ENCODE peak calls at places on chromosomes 7 and 10, in six cellular contexts. One of them, this sample, is unnamed.
A peak's percentile ranks its signal among the peaks of the same experiment; 100 is the strongest.

GRCh38 chr7:157514746-157515145 is 177.9 kb downstream of the DNAJB6 start:
- DNase-seq in MM.1S: no peak
- DNase-seq in GM12865: no peak
- DNase-seq in testis: no peak
- DNase-seq in Caki2: no peak
- DNase-seq in kidney glomerular epithelial cell: no peak
- DNase-seq in this sample: peak; percentile 67

GRCh38 chr10:126459032-126459831 is 71.0 kb upstream of the ADAM12 start:
- DNase-seq in kidney glomerular epithelial cell: no peak
- DNase-seq in testis: no peak
- DNase-seq in GM12865: no peak
- DNase-seq in MM.1S: no peak
- DNase-seq in Caki2: peak; percentile 54
- DNase-seq in this sample: peak; percentile 87

GRCh38 chr10:123633636-123634035 is 32.5 kb upstream of the GPR26 start:
- DNase-seq in Caki2: no peak
- DNase-seq in MM.1S: no peak
- DNase-seq in kidney glomerular epithelial cell: no peak
- DNase-seq in testis: no peak
- DNase-seq in GM12865: no peak
- DNase-seq in this sample: no peak

GRCh38 chr10:51301644-51302043 is 227.4 kb downstream of the PRKG1 start:
- DNase-seq in GM12865: no peak
- DNase-seq in Caki2: no peak
- DNase-seq in kidney glomerular epithelial cell: no peak
- DNase-seq in testis: no peak
- DNase-seq in MM.1S: no peak
- DNase-seq in this sample: peak; percentile 62

GRCh38 chr7:112550468-112551060 is 69.8 kb downstream of the LSMEM1 start:
- DNase-seq in testis: no peak
- DNase-seq in GM12865: peak; percentile 77
- DNase-seq in Caki2: peak; percentile 23
- DNase-seq in kidney glomerular epithelial cell: peak; percentile 72
- DNase-seq in MM.1S: peak; percentile 82
- DNase-seq in this sample: peak; percentile 79

GRCh38 chr10:75127481-75127880 is 16.0 kb downstream of the SAMD8 start:
- DNase-seq in GM12865: no peak
- DNase-seq in MM.1S: no peak
- DNase-seq in kidney glomerular epithelial cell: no peak
- DNase-seq in Caki2: no peak
- DNase-seq in testis: no peak
- DNase-seq in this sample: no peak

GRCh38 chr7:94094298-94094697 is 90.1 kb upstream of the BET1 start:
- DNase-seq in testis: no peak
- DNase-seq in MM.1S: no peak
- DNase-seq in Caki2: no peak
- DNase-seq in GM12865: no peak
- DNase-seq in kidney glomerular epithelial cell: no peak
- DNase-seq in this sample: no peak

GRCh38 chr10:63976538-63976937 is 455.3 kb downstream of the REEP3 start:
- DNase-seq in Caki2: no peak
- DNase-seq in kidney glomerular epithelial cell: peak; percentile 34
- DNase-seq in MM.1S: peak; percentile 61
- DNase-seq in GM12865: peak; percentile 68
- DNase-seq in testis: peak; percentile 82
- DNase-seq in this sample: peak; percentile 75

GRCh38 chr10:57955076-57955475 is 312.6 kb downstream of the IPMK start:
- DNase-seq in kidney glomerular epithelial cell: no peak
- DNase-seq in testis: no peak
- DNase-seq in Caki2: no peak
- DNase-seq in MM.1S: no peak
- DNase-seq in GM12865: no peak
- DNase-seq in this sample: no peak

GRCh38 chr10:129728905-129729540 is 235.1 kb downstream of the EBF3 start:
- DNase-seq in kidney glomerular epithelial cell: no peak
- DNase-seq in MM.1S: no peak
- DNase-seq in testis: no peak
- DNase-seq in GM12865: no peak
- DNase-seq in Caki2: no peak
- DNase-seq in this sample: peak; percentile 14

GRCh38 chr10:123682477-123682876 is 16.3 kb downstream of the GPR26 start:
- DNase-seq in GM12865: no peak
- DNase-seq in Caki2: no peak
- DNase-seq in kidney glomerular epithelial cell: no peak
- DNase-seq in testis: no peak
- DNase-seq in MM.1S: no peak
- DNase-seq in this sample: no peak

GRCh38 chr7:45189151-45189970 is 31.8 kb downstream of the RAMP3 start:
- DNase-seq in Caki2: no peak
- DNase-seq in kidney glomerular epithelial cell: no peak
- DNase-seq in MM.1S: no peak
- DNase-seq in GM12865: no peak
- DNase-seq in testis: no peak
- DNase-seq in this sample: peak; percentile 71

GRCh38 chr7:135197906-135198655 is 13.2 kb downstream of the WDR91 start:
- DNase-seq in testis: no peak
- DNase-seq in MM.1S: no peak
- DNase-seq in GM12865: no peak
- DNase-seq in kidney glomerular epithelial cell: no peak
- DNase-seq in Caki2: no peak
- DNase-seq in this sample: no peak

GRCh38 chr7:46707973-46708372 is 786.9 kb upstream of the IGFBP3 start:
- DNase-seq in testis: no peak
- DNase-seq in kidney glomerular epithelial cell: no peak
- DNase-seq in GM12865: no peak
- DNase-seq in MM.1S: no peak
- DNase-seq in Caki2: peak; percentile 54
- DNase-seq in this sample: no peak

GRCh38 chr7:42945821-42946615 is 13.8 kb downstream of the MRPL32 start:
- DNase-seq in testis: no peak
- DNase-seq in kidney glomerular epithelial cell: no peak
- DNase-seq in GM12865: peak; percentile 66
- DNase-seq in Caki2: no peak
- DNase-seq in MM.1S: peak; percentile 64
- DNase-seq in this sample: no peak

GRCh38 chr7:110620336-110620735 is 470.6 kb upstream of the LRRN3 start:
- DNase-seq in MM.1S: no peak
- DNase-seq in GM12865: no peak
- DNase-seq in testis: no peak
- DNase-seq in kidney glomerular epithelial cell: no peak
- DNase-seq in Caki2: no peak
- DNase-seq in this sample: no peak

GRCh38 chr10:18610517-18610916 is 40.9 kb downstream of the NSUN6 start:
- DNase-seq in kidney glomerular epithelial cell: peak; percentile 83
- DNase-seq in testis: no peak
- DNase-seq in GM12865: no peak
- DNase-seq in MM.1S: no peak
- DNase-seq in Caki2: peak; percentile 93
- DNase-seq in this sample: peak; percentile 90

GRCh38 chr10:23505797-23506465 is 67.1 kb downstream of the OTUD1 start:
- DNase-seq in GM12865: no peak
- DNase-seq in MM.1S: no peak
- DNase-seq in Caki2: no peak
- DNase-seq in testis: no peak
- DNase-seq in kidney glomerular epithelial cell: no peak
- DNase-seq in this sample: no peak

GRCh38 chr10:132396495-132397035 is 435 bp upstream of the PWWP2B start:
- DNase-seq in kidney glomerular epithelial cell: no peak
- DNase-seq in Caki2: no peak
- DNase-seq in GM12865: peak; percentile 41
- DNase-seq in testis: no peak
- DNase-seq in MM.1S: peak; percentile 46
- DNase-seq in this sample: peak; percentile 99

GRCh38 chr7:157499121-157499834 is 162.5 kb downstream of the DNAJB6 start:
- DNase-seq in MM.1S: no peak
- DNase-seq in GM12865: no peak
- DNase-seq in testis: peak; percentile 3
- DNase-seq in Caki2: no peak
- DNase-seq in kidney glomerular epithelial cell: no peak
- DNase-seq in this sample: peak; percentile 58

GRCh38 chr7:129202058-129202777 is 13.8 kb downstream of the SMO start:
- DNase-seq in testis: no peak
- DNase-seq in kidney glomerular epithelial cell: no peak
- DNase-seq in MM.1S: no peak
- DNase-seq in GM12865: no peak
- DNase-seq in Caki2: no peak
- DNase-seq in this sample: peak; percentile 34

GRCh38 chr7:134890246-134891240 is 95.8 kb upstream of the AGBL3 start:
- DNase-seq in Caki2: no peak
- DNase-seq in GM12865: no peak
- DNase-seq in testis: no peak
- DNase-seq in kidney glomerular epithelial cell: peak; percentile 12
- DNase-seq in MM.1S: no peak
- DNase-seq in this sample: no peak

GRCh38 chr10:3090388-3090787 is 23.0 kb downstream of the PFKP start:
- DNase-seq in MM.1S: no peak
- DNase-seq in kidney glomerular epithelial cell: no peak
- DNase-seq in Caki2: no peak
- DNase-seq in GM12865: no peak
- DNase-seq in testis: no peak
- DNase-seq in this sample: no peak

GRCh38 chr7:70634071-70634470 is 497.9 kb upstream of the GALNT17 start:
- DNase-seq in kidney glomerular epithelial cell: no peak
- DNase-seq in testis: no peak
- DNase-seq in Caki2: no peak
- DNase-seq in GM12865: no peak
- DNase-seq in MM.1S: no peak
- DNase-seq in this sample: no peak

GRCh38 chr7:106957766-106958165 is 86.7 kb upstream of the PRKAR2B start:
- DNase-seq in testis: no peak
- DNase-seq in Caki2: no peak
- DNase-seq in MM.1S: no peak
- DNase-seq in GM12865: no peak
- DNase-seq in kidney glomerular epithelial cell: no peak
- DNase-seq in this sample: no peak

GRCh38 chr10:110919349-110919931 is at the start of gene SHOC2:
- DNase-seq in MM.1S: peak; percentile 70
- DNase-seq in testis: peak; percentile 100
- DNase-seq in GM12865: peak; percentile 100
- DNase-seq in kidney glomerular epithelial cell: no peak
- DNase-seq in Caki2: no peak
- DNase-seq in this sample: peak; percentile 97

GRCh38 chr7:28626629-28627262 is 214.4 kb downstream of the CREB5 start:
- DNase-seq in GM12865: peak; percentile 71
- DNase-seq in kidney glomerular epithelial cell: no peak
- DNase-seq in MM.1S: peak; percentile 35
- DNase-seq in Caki2: peak; percentile 49
- DNase-seq in testis: peak; percentile 17
- DNase-seq in this sample: no peak

GRCh38 chr10:71852335-71852937 is 1.4 kb upstream of the PSAP start:
- DNase-seq in Caki2: no peak
- DNase-seq in kidney glomerular epithelial cell: no peak
- DNase-seq in testis: no peak
- DNase-seq in MM.1S: no peak
- DNase-seq in GM12865: peak; percentile 28
- DNase-seq in this sample: no peak

GRCh38 chr7:112201839-112202238 is 4.4 kb downstream of the DOCK4 start:
- DNase-seq in kidney glomerular epithelial cell: no peak
- DNase-seq in Caki2: no peak
- DNase-seq in GM12865: no peak
- DNase-seq in MM.1S: no peak
- DNase-seq in testis: no peak
- DNase-seq in this sample: no peak

GRCh38 chr7:151177310-151177709 is 9.7 kb downstream of the ASB10 start:
- DNase-seq in Caki2: no peak
- DNase-seq in MM.1S: no peak
- DNase-seq in GM12865: no peak
- DNase-seq in testis: no peak
- DNase-seq in kidney glomerular epithelial cell: no peak
- DNase-seq in this sample: peak; percentile 79

GRCh38 chr7:155136619-155137243 is 66.6 kb downstream of the HTR5A start:
- DNase-seq in kidney glomerular epithelial cell: no peak
- DNase-seq in testis: no peak
- DNase-seq in MM.1S: no peak
- DNase-seq in Caki2: peak; percentile 29
- DNase-seq in GM12865: no peak
- DNase-seq in this sample: no peak

GRCh38 chr10:47020491-47020890 is 109.3 kb downstream of the PTPN20 start:
- DNase-seq in GM12865: no peak
- DNase-seq in kidney glomerular epithelial cell: no peak
- DNase-seq in testis: no peak
- DNase-seq in Caki2: no peak
- DNase-seq in MM.1S: no peak
- DNase-seq in this sample: no peak

This sample was measured in osteoblast.